ENCODE peak calls at places on chromosomes 7 and 10, in ten cellular contexts. S is stimulated activated CD4-positive, alpha-beta T cell treated with anti-CD3 and anti-CD28 coated beads, Interleukin-1b, Interleukin-23, amount 100 ng/mL, for 1 hour; G is NCI-H345; N is fibroblast of the aortic adventitia; M is T-helper 1 cell; W is stimulated activated CD8-positive, alpha-beta memory T cell treated with anti-CD3 and anti-CD28 coated beads, Interleukin-15, amount 100 ng/mL, for 24 hours; X is ureter; H is SJSA1; B is smooth muscle cell of the brain vasculature; U is neural crest cell. J is an unnamed sample.

GRCh38 chr7:16071246-16071857 is 350.0 kb downstream of the CRPPA start:
- DNase-seq in B (peak; percentile 33), U (peak; percentile 12), G (peak; percentile 70), X (no peak), N (peak; percentile 80), S (no peak), M (no peak), H (peak; percentile 42), W (no peak), J (peak; percentile 80)

GRCh38 chr7:80804581-80804980 is 114.3 kb downstream of the SEMA3C start:
- DNase-seq in W (no peak), X (no peak), G (no peak), U (no peak), S (no peak), M (no peak), H (no peak), B (no peak), N (no peak), J (no peak)

GRCh38 chr7:40885503-40885902 is 750.7 kb downstream of the SUGCT start:
- DNase-seq in X (no peak), G (no peak), W (no peak), N (peak; percentile 48), B (peak; percentile 36), M (no peak), U (no peak), S (no peak), H (peak; percentile 9), J (peak; percentile 58)

GRCh38 chr7:132804849-132805485 is 228.7 kb upstream of the PLXNA4 start:
- DNase-seq in M (no peak), S (no peak), G (no peak), U (no peak), H (no peak), B (no peak), W (no peak), N (no peak), X (no peak), J (no peak)

GRCh38 chr7:44307905-44308740 is 17.3 kb downstream of the CAMK2B start:
- DNase-seq in W (no peak), M (no peak), S (no peak), H (no peak), X (peak; percentile 42), U (peak; percentile 1), B (no peak), G (no peak), N (no peak), J (no peak)

GRCh38 chr10:77287647-77288120 is 349.9 kb downstream of the KCNMA1 start:
- DNase-seq in B (no peak), G (no peak), X (peak; percentile 51), S (no peak), N (no peak), M (no peak), U (no peak), H (no peak), W (no peak), J (no peak)

GRCh38 chr7:44965441-44965903 is 13.3 kb downstream of the MYO1G start:
- DNase-seq in B (no peak), W (no peak), H (no peak), M (no peak), G (no peak), X (no peak), S (no peak), N (no peak), U (no peak), J (no peak)

GRCh38 chr10:86535057-86535882 is 13.7 kb upstream of the WAPL start:
- DNase-seq in S (no peak), N (no peak), X (peak; percentile 66), W (no peak), B (no peak), U (peak; percentile 25), H (no peak), M (peak; percentile 30), G (no peak), J (peak; percentile 23)

GRCh38 chr10:110802551-110803238 is 69.0 kb upstream of the PDCD4 start:
- DNase-seq in B (no peak), X (peak; percentile 85), W (no peak), N (peak; percentile 80), H (peak; percentile 81), G (peak; percentile 74), U (no peak), S (no peak), M (peak; percentile 23), J (peak; percentile 81)

GRCh38 chr10:43111921-43112607 is 26.2 kb upstream of the CSGALNACT2 start:
- DNase-seq in G (no peak), S (no peak), H (no peak), M (no peak), N (no peak), X (no peak), U (no peak), B (no peak), W (no peak), J (no peak)

GRCh38 chr7:157002819-157003421 is 7.5 kb downstream of the MNX1 start:
- DNase-seq in H (no peak), N (no peak), X (no peak), W (no peak), G (no peak), S (no peak), B (no peak), M (no peak), U (no peak), J (no peak)

GRCh38 chr10:91590904-91591791 is 41.7 kb downstream of the PPP1R3C start:
- DNase-seq in X (no peak), G (no peak), U (no peak), S (no peak), W (no peak), M (no peak), H (peak; percentile 82), B (no peak), N (peak; percentile 79), J (peak; percentile 87)

GRCh38 chr10:76026176-76026771 is 594.9 kb downstream of the LRMDA start:
- DNase-seq in N (no peak), M (no peak), U (no peak), B (no peak), G (no peak), W (no peak), X (no peak), S (no peak), H (no peak), J (no peak)

GRCh38 chr10:10792681-10793080 is 225.0 kb upstream of the CELF2 start:
- DNase-seq in X (no peak), N (peak; percentile 97), U (no peak), M (no peak), G (peak; percentile 20), H (peak; percentile 96), W (no peak), S (no peak), B (no peak), J (peak; percentile 96)

GRCh38 chr7:17304926-17305325 is 6.5 kb downstream of the AHR start:
- DNase-seq in G (no peak), S (no peak), W (no peak), M (no peak), X (no peak), B (peak; percentile 77), N (peak; percentile 83), H (peak; percentile 81), U (no peak), J (peak; percentile 87)

GRCh38 chr7:1720325-1720724 is 50.2 kb downstream of the ELFN1 start:
- DNase-seq in U (no peak), N (no peak), S (no peak), H (no peak), G (peak; percentile 31), M (no peak), B (no peak), X (no peak), W (no peak), J (no peak)

GRCh38 chr10:102615361-102615760 is 28.9 kb upstream of the TRIM8 start:
- DNase-seq in S (no peak), M (no peak), X (no peak), G (no peak), B (no peak), N (no peak), U (no peak), W (no peak), H (peak; percentile 52), J (no peak)

GRCh38 chr10:12902959-12903358 is 98.6 kb downstream of the CCDC3 start:
- DNase-seq in H (no peak), W (no peak), N (no peak), G (no peak), U (no peak), M (no peak), B (no peak), S (no peak), X (no peak), J (no peak)

GRCh38 chr10:101162677-101163076 is 31.6 kb downstream of the TLX1 start:
- DNase-seq in M (no peak), U (no peak), H (no peak), X (no peak), S (no peak), B (no peak), G (no peak), W (no peak), N (no peak), J (no peak)

GRCh38 chr10:13993169-13993568 is 337.6 kb downstream of the FRMD4A start:
- DNase-seq in X (no peak), S (no peak), B (no peak), W (no peak), N (peak; percentile 95), H (no peak), M (no peak), U (no peak), G (peak; percentile 23), J (peak; percentile 88)

GRCh38 chr10:122135251-122136025 is 135.7 kb upstream of the BTBD16 start:
- DNase-seq in M (no peak), B (no peak), W (no peak), G (no peak), U (no peak), S (no peak), X (no peak), N (no peak), H (no peak), J (no peak)

GRCh38 chr10:115084434-115084833 is 8.7 kb upstream of the ATRNL1 start:
- DNase-seq in W (no peak), H (no peak), U (no peak), S (no peak), N (no peak), B (no peak), X (no peak), M (no peak), G (no peak), J (no peak)

GRCh38 chr10:85280014-85280413 is 951.6 kb downstream of the CCSER2 start:
- DNase-seq in S (no peak), B (no peak), X (no peak), W (no peak), U (no peak), M (no peak), G (peak; percentile 14), H (peak; percentile 37), N (no peak), J (no peak)

GRCh38 chr10:62466590-62466989 is 92.4 kb downstream of the ZNF365 start:
- DNase-seq in H (no peak), M (no peak), W (no peak), G (no peak), U (no peak), S (no peak), B (no peak), X (no peak), N (no peak), J (no peak)

GRCh38 chr10:126468876-126469643 is 80.8 kb upstream of the ADAM12 start:
- DNase-seq in H (peak; percentile 66), U (no peak), N (no peak), B (peak; percentile 65), M (no peak), W (no peak), X (no peak), S (no peak), G (no peak), J (peak; percentile 31)

GRCh38 chr7:47460251-47460989 is 121.5 kb downstream of the TNS3 start:
- DNase-seq in S (no peak), X (no peak), B (no peak), M (no peak), N (peak; percentile 35), H (no peak), G (peak; percentile 92), W (no peak), U (no peak), J (no peak)

GRCh38 chr10:71396714-71397339 is at the start of gene CDH23:
- DNase-seq in U (peak; percentile 36), M (no peak), B (no peak), X (peak; percentile 61), W (no peak), G (peak; percentile 12), S (no peak), N (no peak), H (peak; percentile 23), J (no peak)

GRCh38 chr7:123433665-123434064 is 100.7 kb downstream of the IQUB start:
- DNase-seq in G (no peak), H (no peak), X (no peak), N (no peak), M (no peak), S (no peak), B (no peak), W (no peak), U (no peak), J (no peak)